ENCODE peak calls at places on chromosome 3, in six cellular contexts. T is PC-3, O is GM06990, A is left lung, V is thoracic aorta, D is retinal pigment epithelial cell. Y is an unnamed sample.

GRCh38 chr3:180275176-180275575 is 238.4 kb upstream of the PEX5L start:
- DNase-seq in T (peak), O (no peak), A (no peak), V (no peak), D (no peak), Y (no peak)

GRCh38 chr3:157146664-157147082 is 13.3 kb downstream of the CCNL1 start:
- DNase-seq in T (no peak), O (no peak), A (no peak), V (no peak), D (no peak), Y (no peak)

GRCh38 chr3:117114517-117115265 is 405.1 kb downstream of the TUSC7 start:
- DNase-seq in T (no peak), O (no peak), A (no peak), V (no peak), D (no peak), Y (no peak)

GRCh38 chr3:125037498-125038150 is 18.2 kb downstream of the HEG1 start:
- DNase-seq in T (no peak), O (no peak), A (no peak), V (no peak), D (peak), Y (no peak)

GRCh38 chr3:127180859-127181258 is 12.1 kb upstream of the PRR23E start:
- DNase-seq in T (no peak), O (no peak), A (no peak), V (no peak), D (no peak), Y (no peak)

GRCh38 chr3:126955004-126955790 is 27.7 kb upstream of the PLXNA1 start:
- DNase-seq in T (no peak), O (no peak), A (peak), V (no peak), D (no peak), Y (no peak)

GRCh38 chr3:182567666-182568065 is 225.6 kb upstream of the ATP11B start:
- DNase-seq in T (no peak), O (no peak), A (no peak), V (no peak), D (peak), Y (no peak)

GRCh38 chr3:104347281-104347680 is 1019.4 kb upstream of the ALCAM start:
- DNase-seq in T (no peak), O (no peak), A (no peak), V (no peak), D (no peak), Y (no peak)

GRCh38 chr3:114527036-114527644 is 233.3 kb downstream of the TIGIT start:
- DNase-seq in T (peak), O (no peak), A (no peak), V (no peak), D (no peak), Y (no peak)

GRCh38 chr3:10370429-10370828 is 49.5 kb upstream of the SEC13 start:
- DNase-seq in T (no peak), O (no peak), A (peak), V (no peak), D (no peak), Y (no peak)

GRCh38 chr3:15287565-15288330 is 44.6 kb downstream of the SH3BP5 start:
- DNase-seq in T (no peak), O (no peak), A (peak), V (peak), D (no peak), Y (no peak)

GRCh38 chr3:186452517-186452916 is 90.5 kb upstream of the DGKG start:
- DNase-seq in T (peak), O (no peak), A (no peak), V (no peak), D (peak), Y (no peak)

GRCh38 chr3:11953778-11954177 is 50.4 kb upstream of the SYN2 start:
- DNase-seq in T (no peak), O (no peak), A (no peak), V (no peak), D (no peak), Y (no peak)

GRCh38 chr3:146145642-146146041 is 15.3 kb downstream of the PLOD2 start:
- DNase-seq in T (peak), O (no peak), A (no peak), V (no peak), D (no peak), Y (no peak)

GRCh38 chr3:90055721-90056120 is 948.3 kb downstream of the EPHA3 start:
- DNase-seq in T (no peak), O (no peak), A (no peak), V (no peak), D (no peak), Y (no peak)

GRCh38 chr3:172355836-172356235 is 92.4 kb downstream of the GHSR start:
- DNase-seq in T (peak), O (no peak), A (no peak), V (no peak), D (peak), Y (no peak)

GRCh38 chr3:2024037-2024436 is 74.6 kb upstream of the CNTN4 start:
- DNase-seq in T (no peak), O (no peak), A (no peak), V (no peak), D (no peak), Y (no peak)

GRCh38 chr3:123099331-123100191 is 32.7 kb downstream of the PDIA5 start:
- DNase-seq in T (no peak), O (no peak), A (no peak), V (no peak), D (no peak), Y (no peak)

DNA sequence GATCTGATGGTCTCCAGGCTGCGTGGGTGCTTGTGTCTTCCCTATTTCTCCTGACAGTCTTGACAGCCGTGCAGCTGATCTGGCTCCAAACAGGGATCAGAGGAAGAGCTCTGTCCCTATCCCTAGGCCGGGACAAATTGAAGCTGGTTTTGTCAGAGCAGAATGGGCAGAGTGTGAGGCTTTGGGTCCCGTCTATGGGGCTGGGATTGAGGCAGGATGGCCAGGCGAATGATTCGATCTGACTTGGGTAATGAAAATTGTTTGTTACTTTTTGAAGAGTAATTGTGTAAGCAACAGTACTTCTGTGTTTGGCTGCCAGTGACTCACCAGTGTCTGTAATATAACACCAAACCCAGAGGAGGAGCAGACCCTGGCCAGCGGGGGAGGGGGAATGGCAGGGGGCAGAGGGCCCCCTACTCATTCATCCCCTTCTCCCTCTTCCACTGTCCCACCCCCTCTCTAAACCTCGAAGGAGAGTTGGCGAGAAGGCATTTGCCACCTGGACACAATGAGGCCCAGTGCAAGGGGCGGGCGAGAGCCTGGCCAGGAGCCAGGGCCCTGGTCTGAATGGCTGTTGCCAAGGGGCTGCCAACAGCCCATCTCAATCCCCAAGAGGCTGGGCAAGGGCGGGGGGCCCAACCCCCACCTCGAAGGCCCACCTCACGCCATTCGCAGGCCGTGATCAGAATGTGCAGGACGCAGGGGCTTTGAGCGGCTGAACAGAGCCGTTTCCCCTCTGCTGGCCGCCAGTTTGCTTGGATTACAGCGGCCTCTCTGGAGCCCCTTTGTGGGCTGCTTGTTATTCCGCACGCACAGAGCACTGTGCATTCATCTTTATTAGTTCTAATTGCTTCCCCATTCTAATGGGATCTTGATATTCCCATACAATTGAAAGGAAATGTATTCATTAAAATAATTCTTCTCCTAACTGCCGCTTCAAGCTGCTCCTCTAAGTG is 5.1 kb upstream of the MAGEF1 start:
- DNase-seq in T (peak), O (no peak), A (no peak), V (no peak), D (no peak), Y (no peak)
- TF ChIP-seq CTCF in T (no peak), O (no peak), A (no peak), V (no peak), D (peak), Y (no peak)

GRCh38 chr3:62798000-62798399 is 77.2 kb downstream of the CADPS start:
- DNase-seq in T (no peak), O (no peak), A (no peak), V (no peak), D (peak), Y (no peak)

GRCh38 chr3:62805578-62805977 is 69.6 kb downstream of the CADPS start:
- DNase-seq in T (no peak), O (no peak), A (no peak), V (no peak), D (no peak), Y (no peak)

DNA sequence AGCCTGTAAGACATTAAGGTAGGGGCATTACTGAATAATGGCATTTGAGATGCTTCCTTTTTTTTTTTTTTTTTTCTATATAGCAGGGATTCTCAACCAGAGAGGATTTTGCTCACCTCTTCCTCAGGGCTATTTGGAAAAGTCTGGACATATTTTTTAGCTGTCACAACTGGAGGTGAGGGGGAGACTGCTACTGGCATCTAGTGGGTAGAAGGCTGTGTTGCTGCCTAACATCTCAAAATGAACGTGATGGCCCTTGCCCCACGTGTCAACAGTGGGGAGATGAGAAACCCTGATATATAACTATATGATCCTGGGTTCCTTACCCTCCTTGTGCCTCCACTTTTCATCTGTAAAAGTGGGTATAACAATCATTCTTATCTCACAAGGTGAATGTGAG is 71.9 kb downstream of the CADPS start:
- DNase-seq in T (no peak), O (no peak), A (no peak), V (no peak), D (no peak), Y (no peak)
- TF ChIP-seq CTCF in T (no peak), O (no peak), A (no peak), V (no peak), D (peak), Y (no peak)

GRCh38 chr3:46406786-46407611 is at the start of the genes CCR5AS and CCRL2:
- DNase-seq in T (peak), O (peak), A (peak), V (no peak), D (no peak), Y (no peak)
- TF ChIP-seq CTCF in T (no peak), O (no peak), A (no peak), V (no peak), D (no peak), Y (no peak)

DNA sequence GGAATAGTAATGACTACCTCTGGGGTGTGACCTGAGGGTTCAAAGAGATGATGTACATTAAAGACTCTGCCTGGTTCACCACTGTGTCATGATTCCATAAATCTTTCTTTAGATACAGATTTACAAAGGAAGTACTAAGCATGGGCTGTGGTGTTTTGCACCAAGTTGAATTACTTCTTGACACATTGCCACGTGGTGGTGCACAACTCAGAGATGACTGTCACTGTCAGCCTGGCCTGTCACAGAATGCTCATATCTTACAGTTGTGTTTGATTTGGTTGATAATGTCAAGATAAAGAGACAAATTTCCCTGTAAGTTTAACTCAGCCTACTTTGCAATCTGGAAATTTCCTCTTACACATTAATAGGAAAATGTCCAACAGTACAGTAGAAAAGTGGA is 3.2 kb downstream of the CTDSPL start:
- DNase-seq in T (peak), O (no peak), A (no peak), V (no peak), D (no peak), Y (no peak)
- TF ChIP-seq CTCF in T (no peak), O (no peak), A (no peak), V (no peak), D (no peak), Y (no peak)

DNA sequence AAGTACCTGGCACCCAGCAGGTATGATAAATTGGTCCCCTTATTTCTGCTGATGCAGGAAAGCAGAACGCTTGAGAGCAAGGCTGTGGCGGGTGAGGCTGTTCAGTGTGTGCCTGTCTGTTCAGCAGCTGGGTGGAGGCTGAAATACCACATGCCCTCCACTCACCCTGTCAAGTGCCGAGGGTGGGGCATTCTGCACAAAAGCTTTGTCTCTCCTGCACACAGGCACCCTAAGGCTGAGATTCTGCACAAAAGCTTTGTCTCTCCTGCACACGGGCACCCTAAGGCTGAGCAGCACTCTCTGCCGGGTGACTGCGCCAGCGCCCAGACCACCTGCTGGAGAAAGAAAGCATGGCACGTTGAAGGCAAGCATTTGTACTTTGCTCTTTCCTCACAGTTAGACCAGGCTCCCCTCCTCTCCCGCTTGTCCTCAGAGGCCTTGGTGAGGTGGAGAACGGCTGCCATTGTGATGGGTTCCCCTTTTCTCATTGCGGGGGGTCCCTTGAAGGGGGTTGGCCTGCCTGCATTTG is 97.5 kb downstream of the BDH1 start:
- DNase-seq in T (no peak), O (no peak), A (no peak), V (no peak), D (no peak), Y (no peak)
- TF ChIP-seq CTCF in T (peak), O (peak), A (no peak), V (peak), D (peak), Y (peak)

GRCh38 chr3:189822726-189823125 is 191.5 kb downstream of the TP63 start:
- DNase-seq in T (no peak), O (no peak), A (no peak), V (no peak), D (no peak), Y (no peak)
- TF ChIP-seq CTCF in T (peak), O (peak), A (no peak), V (no peak), D (peak), Y (peak)

DNA sequence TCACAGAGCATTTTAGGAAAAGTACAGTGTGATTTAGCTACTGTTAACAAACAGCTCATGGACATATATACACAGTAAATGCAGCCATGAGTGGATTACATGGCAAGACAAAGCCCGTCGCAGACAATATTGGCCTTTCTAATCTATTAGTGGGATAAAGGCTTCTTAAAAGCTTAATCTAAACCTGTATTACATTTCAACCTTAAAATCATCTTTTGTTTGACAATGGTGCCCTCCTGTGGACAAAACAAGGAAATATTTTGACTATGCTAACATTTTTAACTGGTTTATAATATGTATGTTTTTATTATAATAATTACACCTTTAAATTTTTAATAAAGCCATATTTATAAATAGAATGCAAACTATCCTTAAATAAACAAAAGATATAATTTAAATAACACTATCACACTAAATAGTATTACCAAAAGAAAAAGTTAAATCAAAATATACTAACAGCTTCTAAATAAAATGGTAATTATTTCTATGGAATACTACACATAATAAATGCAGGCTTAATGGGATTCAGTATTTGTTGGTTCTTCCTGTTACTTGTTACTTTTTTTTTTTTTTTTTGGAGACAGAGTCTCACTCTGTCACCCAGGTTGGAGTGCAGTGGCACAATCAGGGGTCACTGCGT is 38.6 kb downstream of the TAFA4 start:
- DNase-seq in T (peak), O (no peak), A (no peak), V (no peak), D (peak), Y (no peak)
- TF ChIP-seq CTCF in T (peak), O (no peak), A (peak), V (peak), D (peak), Y (peak)

DNA sequence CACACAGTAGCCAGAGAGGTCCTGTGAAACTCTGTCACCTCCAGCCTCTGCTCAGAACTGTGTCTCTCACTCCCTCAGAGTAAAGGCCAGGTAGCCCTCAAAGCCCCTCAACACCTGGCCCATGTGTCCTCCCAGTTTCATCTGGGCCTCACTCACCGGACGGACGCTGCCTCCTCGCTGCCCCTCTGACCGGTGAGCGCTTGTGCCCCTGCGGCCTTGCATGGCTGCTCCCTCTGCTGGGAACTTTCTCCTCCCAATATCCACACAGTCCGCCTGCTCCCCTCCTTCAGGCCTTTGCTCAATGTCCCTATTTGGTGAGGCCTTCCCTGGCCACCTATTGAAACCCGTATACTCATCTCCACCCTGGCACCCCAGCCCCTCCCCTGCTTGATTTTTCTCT is 36.8 kb upstream of the TRH start:
- DNase-seq in T (no peak), O (no peak), A (no peak), V (no peak), D (no peak), Y (no peak)
- TF ChIP-seq CTCF in T (no peak), O (no peak), A (no peak), V (no peak), D (no peak), Y (no peak)

GRCh38 chr3:51100543-51100851 is 284.6 kb upstream of the MANF start:
- DNase-seq in T (no peak), O (no peak), A (no peak), V (no peak), D (no peak), Y (no peak)
- TF ChIP-seq CTCF in T (no peak), O (no peak), A (no peak), V (no peak), D (no peak), Y (no peak)